ENCODE peak calls at places on chromosomes 4 and X, in five cellular contexts. F is esophagus muscularis mucosa, R is AG09309, V is astrocyte of the spinal cord, C is omental fat pad. N is an unnamed sample.

GRCh38 chrX:87583679-87584078 is 66.1 kb downstream of the KLHL4 start:
- DNase-seq in R (no peak), C (no peak), V (no peak), F (no peak), N (no peak)

GRCh38 chr4:142846729-142847606 is 867 bp upstream of the INPP4B start:
- DNase-seq in R (no peak), C (no peak), F (no peak), V (peak; percentile 14), N (peak; percentile 22)

GRCh38 chr4:38615847-38616246 is 48.2 kb upstream of the KLF3 start:
- DNase-seq in R (no peak), F (peak; percentile 64), C (no peak), V (no peak), N (no peak)

GRCh38 chrX:39396358-39396995 is 595.2 kb downstream of the MID1IP1 start:
- DNase-seq in R (no peak), V (no peak), C (no peak), F (no peak), N (no peak)

GRCh38 chrX:136534131-136534530 is 2.1 kb downstream of the VGLL1 start:
- DNase-seq in C (no peak), F (no peak), R (no peak), V (no peak), N (no peak)

GRCh38 chrX:125404667-125405160 is 85.0 kb downstream of the TEX13C start:
- DNase-seq in F (no peak), C (no peak), V (no peak), R (no peak), N (no peak)

GRCh38 chrX:48003367-48003757 is 427 bp downstream of the ZNF182 start:
- DNase-seq in V (no peak), C (no peak), F (no peak), R (no peak), N (no peak)

GRCh38 chr4:165476214-165477098 is 97.6 kb downstream of the CPE start:
- DNase-seq in F (no peak), C (no peak), V (peak; percentile 62), R (no peak), N (no peak)

GRCh38 chrX:17812763-17813162 is 48.3 kb downstream of the RAI2 start:
- DNase-seq in C (no peak), V (no peak), R (no peak), F (no peak), N (no peak)

GRCh38 chr4:3442959-3443749 is 1.4 kb downstream of the HGFAC start:
- DNase-seq in C (no peak), R (no peak), V (no peak), F (no peak), N (peak; percentile 96)

GRCh38 chrX:150770623-150771022 is 77.4 kb downstream of the MTMR1 start:
- DNase-seq in C (no peak), R (no peak), F (no peak), V (no peak), N (no peak)

GRCh38 chr4:158968961-158969360 is 133.9 kb upstream of the RAPGEF2 start:
- DNase-seq in F (no peak), V (no peak), R (no peak), C (no peak), N (no peak)

GRCh38 chr4:114005569-114006442 is 26.4 kb upstream of the ARSJ start:
- DNase-seq in V (peak; percentile 85), F (no peak), R (no peak), C (no peak), N (no peak)

GRCh38 chr4:168309781-168310180 is 8.8 kb downstream of the DDX60 start:
- DNase-seq in R (no peak), C (no peak), F (no peak), V (no peak), N (no peak)

GRCh38 chrX:20435913-20436312 is 169.2 kb upstream of the RPS6KA3 start:
- DNase-seq in C (no peak), R (no peak), F (no peak), V (no peak), N (no peak)

GRCh38 chr4:8582941-8583654 is 2.9 kb downstream of the GPR78 start:
- DNase-seq in F (no peak), V (no peak), R (no peak), C (no peak), N (no peak)

GRCh38 chr4:139331185-139331584 is 28.9 kb upstream of the NDUFC1 start:
- DNase-seq in F (no peak), V (no peak), C (no peak), R (no peak), N (no peak)

GRCh38 chr4:175805863-175806262 is 6.2 kb downstream of the GPM6A start:
- DNase-seq in V (no peak), R (no peak), C (no peak), F (no peak), N (no peak)

GRCh38 chr4:3640587-3640962 is 108.4 kb upstream of the LRPAP1 start:
- DNase-seq in F (no peak), C (no peak), R (no peak), V (no peak), N (no peak)

GRCh38 chr4:171979461-171979860 is 166.3 kb downstream of the GALNTL6 start:
- DNase-seq in F (no peak), R (no peak), V (no peak), C (no peak), N (no peak)
- TF ChIP-seq CTCF in F (no peak), R (no peak), V (no peak), C (no peak), N (no peak)

GRCh38 chrX:147832707-147833348 is 78.9 kb upstream of the FMR1 start:
- DNase-seq in C (no peak), F (no peak), V (no peak), R (no peak), N (peak; percentile 9)

DNA sequence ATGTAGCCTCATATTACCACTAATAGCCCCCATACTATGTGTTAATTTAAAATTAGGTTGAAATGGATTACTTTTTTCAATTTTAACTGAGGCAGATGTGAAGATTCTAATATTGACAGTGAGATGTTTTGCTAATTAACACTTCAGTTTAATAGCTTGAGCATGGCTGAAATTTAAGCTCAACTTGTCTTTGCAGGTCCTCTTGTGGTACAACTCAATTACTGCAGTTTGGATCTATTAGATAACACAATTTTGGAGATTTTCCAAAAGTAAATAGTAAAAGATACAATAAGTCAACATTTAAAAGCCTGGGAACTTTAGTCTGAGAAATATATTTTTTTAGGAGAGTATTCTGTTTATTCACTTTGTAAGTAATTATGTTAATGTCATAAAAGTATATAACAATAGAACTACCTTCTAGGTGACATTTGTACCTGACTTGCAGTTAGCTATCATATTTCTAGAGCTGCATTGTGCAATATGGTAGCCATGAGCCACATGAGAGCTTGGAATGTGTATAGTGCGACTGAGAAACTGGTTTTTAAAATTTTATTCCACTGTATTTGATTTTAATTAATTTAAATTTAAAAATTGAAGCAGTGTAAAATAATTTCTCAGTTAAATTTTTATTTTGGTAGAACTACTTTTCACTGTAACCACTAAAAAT is 73.1 kb upstream of the FMR1 start:
- DNase-seq in R (no peak), V (no peak), F (no peak), C (no peak), N (peak; percentile 12)
- TF ChIP-seq CTCF in R (no peak), V (peak; percentile 6), F (no peak), C (no peak), N (peak; percentile 47)

GRCh38 chrX:140664939-140665338 is 44.6 kb upstream of the LINC00632 start:
- DNase-seq in V (peak; percentile 19), C (no peak), F (no peak), R (no peak), N (peak; percentile 12)
- TF ChIP-seq CTCF in V (no peak), C (no peak), F (peak; percentile 22), R (no peak), N (peak; percentile 31)

GRCh38 chr4:152805818-152806217 is 26.1 kb downstream of the ARFIP1 start:
- DNase-seq in R (no peak), C (no peak), F (no peak), V (no peak), N (no peak)
- TF ChIP-seq CTCF in R (no peak), C (no peak), F (no peak), V (no peak), N (no peak)

DNA sequence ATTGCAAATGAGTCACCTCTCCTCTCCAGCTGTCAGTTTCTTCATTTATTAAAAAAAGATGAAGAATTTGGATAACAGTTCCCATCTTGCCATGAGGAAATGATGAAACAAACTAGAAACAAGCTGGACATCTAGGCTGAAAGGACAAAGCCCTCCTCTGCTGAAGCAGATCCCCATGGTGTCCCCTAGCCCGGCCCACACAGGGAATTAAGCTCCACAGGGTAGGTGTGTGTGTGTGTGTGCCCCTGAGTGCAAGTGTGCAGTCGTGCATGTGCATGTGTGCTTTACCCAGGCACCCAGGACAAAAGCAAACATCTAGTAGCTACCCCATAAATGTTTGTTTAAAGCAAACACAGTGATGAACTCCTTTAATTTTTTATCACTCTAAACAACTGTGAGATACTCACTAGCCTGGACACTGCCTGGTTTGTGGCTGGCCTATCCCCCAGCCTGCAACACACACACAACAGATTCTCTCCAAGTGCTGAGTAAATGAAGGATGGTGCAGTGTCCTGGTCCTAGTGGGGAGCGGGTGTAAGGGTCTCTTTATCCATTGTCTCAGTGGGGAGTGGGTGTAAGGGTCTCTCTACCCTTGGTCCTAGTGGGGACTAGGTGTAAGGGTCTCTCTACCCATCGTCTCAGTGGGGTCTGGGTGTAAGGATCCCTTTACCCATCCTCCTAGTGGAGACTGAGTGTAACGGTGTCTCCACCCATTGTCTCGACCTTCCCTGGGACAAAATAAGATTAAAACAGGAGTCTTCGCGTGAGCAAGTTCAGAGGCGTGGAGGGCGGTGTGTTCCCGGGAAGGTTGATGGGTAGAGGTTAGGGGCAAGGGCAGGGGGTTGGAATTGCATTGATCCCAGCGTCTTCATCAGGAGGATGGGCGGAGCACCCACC is 688 bp upstream of the EVC start:
- DNase-seq in C (no peak), R (no peak), F (no peak), V (peak; percentile 9), N (peak; percentile 20)
- TF ChIP-seq CTCF in C (no peak), R (peak; percentile 53), F (peak; percentile 24), V (peak; percentile 50), N (no peak)

DNA sequence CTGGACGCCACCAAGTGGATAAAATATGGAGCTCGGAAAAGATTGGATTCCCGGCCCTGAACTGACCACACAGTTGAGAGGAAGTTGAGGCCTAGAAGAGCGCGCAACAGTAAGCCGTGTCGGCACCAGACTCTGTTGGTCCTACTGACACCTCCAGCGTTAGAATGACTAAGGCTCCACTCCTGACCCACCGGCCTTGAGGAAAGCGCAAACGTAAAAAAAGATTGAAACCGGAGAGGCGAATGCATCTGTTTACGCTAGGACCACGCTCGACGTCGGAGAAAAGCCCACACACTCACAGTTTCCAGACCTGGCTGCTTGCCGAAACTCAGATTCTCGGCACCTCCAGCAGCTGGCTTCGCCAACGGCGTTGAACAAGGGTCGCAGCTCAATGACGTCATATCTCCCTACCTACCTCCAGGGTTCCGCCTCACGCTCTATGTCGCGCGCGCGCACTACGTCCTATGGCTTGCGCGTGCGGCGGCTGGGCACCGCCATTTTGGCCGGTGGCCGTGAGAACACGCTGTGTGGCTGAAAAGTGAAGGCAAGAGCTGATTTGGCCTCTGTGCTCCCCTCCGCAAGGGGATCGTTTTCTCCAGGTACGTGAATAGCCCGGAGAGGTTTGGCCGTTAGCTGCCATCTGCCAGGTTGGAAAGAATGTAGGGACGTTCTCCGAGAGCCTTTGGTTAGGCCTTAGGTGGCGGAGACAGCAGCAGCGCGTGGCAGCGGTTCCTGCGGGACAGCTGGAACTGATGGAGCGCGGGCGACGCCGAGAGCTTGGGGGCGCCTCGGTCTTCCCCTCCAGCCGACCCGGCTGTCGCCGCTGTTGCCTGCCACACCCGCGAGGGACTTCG is at the start of the genes ABCE1 and ANAPC10:
- DNase-seq in R (peak; percentile 91), F (peak; percentile 98), C (peak; percentile 87), V (peak; percentile 98), N (peak; percentile 88)
- TF ChIP-seq CTCF in R (peak; percentile 41), F (peak; percentile 28), C (no peak), V (peak; percentile 46), N (no peak)

N was measured in GM13977.